ENCODE peak calls at places on chromosomes 5 and 9, in eight cellular contexts. V is AG04449, K is fibroblast of lung, W is epithelial cell of esophagus, T is mammary epithelial cell, D is cardiac muscle cell, B is right lobe of liver, U is tibial artery. I is an unnamed sample.

GRCh38 chr5:80288177-80288576 is 31.6 kb upstream of the SPZ1 start:
- DNase-seq in V (no peak), K (no peak), W (no peak), T (no peak), D (no peak), B (no peak), U (no peak), I (no peak)

GRCh38 chr5:127609016-127609415 is 39.9 kb upstream of the CTXN3 start:
- DNase-seq in V (no peak), K (no peak), W (no peak), T (no peak), D (no peak), B (no peak), U (no peak), I (no peak)

GRCh38 chr9:132234501-132235045 is 72.7 kb downstream of the NTNG2 start:
- DNase-seq in V (no peak), K (no peak), W (no peak), T (no peak), D (no peak), B (no peak), U (no peak), I (no peak)

GRCh38 chr5:124285071-124285470 is 461.4 kb downstream of the ZNF608 start:
- DNase-seq in V (no peak), K (no peak), W (peak), T (peak), D (no peak), B (no peak), U (no peak), I (no peak)

GRCh38 chr5:372556-372910 is 51.0 kb downstream of the AHRR start:
- DNase-seq in V (no peak), K (no peak), W (no peak), T (no peak), D (no peak), B (no peak), U (no peak), I (no peak)

GRCh38 chr9:112884086-112884485 is 6.6 kb downstream of the SLC46A2 start:
- DNase-seq in V (no peak), K (no peak), W (peak), T (peak), D (peak), B (no peak), U (no peak), I (no peak)

GRCh38 chr9:137025120-137025966 is 2.7 kb downstream of the ABCA2 start:
- DNase-seq in V (no peak), K (no peak), W (peak), T (peak), D (no peak), B (peak), U (no peak), I (no peak)

GRCh38 chr5:108681079-108681921 is 66.4 kb upstream of the FER start:
- DNase-seq in V (peak), K (peak), W (peak), T (peak), D (peak), B (no peak), U (no peak), I (peak)

GRCh38 chr5:179204572-179204971 is 140.7 kb downstream of the ADAMTS2 start:
- DNase-seq in V (no peak), K (no peak), W (no peak), T (no peak), D (peak), B (no peak), U (no peak), I (no peak)

GRCh38 chr5:38751103-38751502 is 94.7 kb upstream of the OSMR start:
- DNase-seq in V (no peak), K (peak), W (no peak), T (no peak), D (peak), B (no peak), U (no peak), I (no peak)

GRCh38 chr9:29039258-29039657 is 1466.0 kb upstream of the C9orf72 start:
- DNase-seq in V (no peak), K (peak), W (peak), T (peak), D (peak), B (no peak), U (no peak), I (no peak)

GRCh38 chr5:168300377-168301182 is 9.1 kb downstream of the WWC1 start:
- DNase-seq in V (no peak), K (no peak), W (peak), T (no peak), D (no peak), B (no peak), U (no peak), I (no peak)

GRCh38 chr5:17248999-17249634 is 31.7 kb downstream of the BASP1 start:
- DNase-seq in V (peak), K (peak), W (peak), T (peak), D (peak), B (no peak), U (peak), I (no peak)

GRCh38 chr5:73201547-73202513 is 28.8 kb downstream of the TMEM174 start:
- DNase-seq in V (no peak), K (peak), W (peak), T (peak), D (peak), B (peak), U (peak), I (peak)
- TF ChIP-seq CTCF in V (peak), K (peak), W (peak), T (peak), D (peak), B (peak), U (peak), I (peak)

GRCh38 chr9:78028926-78029325 is 2.7 kb downstream of the GNAQ start:
- DNase-seq in V (no peak), K (peak), W (no peak), T (no peak), D (no peak), B (no peak), U (no peak), I (no peak)
- H3K4me3 ChIP-seq in V (peak), K (peak), W (no peak), T (peak), D (peak), B (no peak), U (peak), I (peak)

GRCh38 chr5:74684900-74685851 is at the start of gene HEXB:
- DNase-seq in V (no peak), K (peak), W (peak), T (peak), D (peak), B (peak), U (peak), I (peak)
- TF ChIP-seq CTCF in V (peak), K (no peak), W (no peak), T (no peak), D (no peak), B (no peak), U (no peak), I (no peak)

GRCh38 chr5:135466178-135467050 is 14.3 kb upstream of the TIFAB start:
- DNase-seq in V (no peak), K (peak), W (peak), T (peak), D (peak), B (peak), U (peak), I (peak)
- H3K4me3 ChIP-seq in V (no peak), K (no peak), W (no peak), T (no peak), D (peak), B (no peak), U (peak), I (peak)

DNA sequence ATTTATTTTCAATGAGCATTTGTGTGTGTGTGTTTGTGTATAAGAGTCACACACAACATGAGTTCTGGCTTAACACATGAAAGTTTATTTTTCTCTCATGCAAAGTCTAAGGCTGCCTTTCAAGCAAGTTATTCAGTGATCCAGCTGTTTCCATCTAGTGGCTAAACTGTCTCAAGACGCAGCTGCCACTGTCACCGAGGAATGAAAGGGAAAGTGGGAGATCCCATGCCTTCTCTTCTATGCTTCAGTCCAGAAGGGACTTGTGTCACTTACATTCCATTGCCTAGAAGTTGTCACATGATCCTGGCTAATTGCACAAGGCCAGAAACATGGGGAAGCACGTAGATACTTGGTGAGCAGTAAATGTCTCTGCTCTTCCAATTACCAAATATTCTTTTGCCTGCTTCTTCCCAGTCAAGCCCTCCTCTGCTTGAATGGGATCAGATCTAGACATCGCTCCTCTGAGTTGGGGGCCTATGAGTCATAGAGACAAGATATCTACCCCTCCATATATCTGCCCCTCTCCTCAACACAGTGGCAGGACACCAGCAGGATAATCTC is 30.4 kb upstream of the SLIT3 start:
- DNase-seq in V (no peak), K (no peak), W (no peak), T (no peak), D (peak), B (no peak), U (no peak), I (no peak)
- TF ChIP-seq CTCF in V (peak), K (no peak), W (peak), T (no peak), D (peak), B (no peak), U (peak), I (no peak)

GRCh38 chr9:34810187-34810524 is 100.2 kb upstream of the CCL21 start:
- DNase-seq in V (no peak), K (no peak), W (no peak), T (no peak), D (no peak), B (no peak), U (no peak), I (peak)

GRCh38 chr9:34809504-34810186 is 99.7 kb upstream of the CCL21 start:
- DNase-seq in V (no peak), K (peak), W (peak), T (peak), D (peak), B (peak), U (no peak), I (peak)
- H3K4me3 ChIP-seq in V (no peak), K (no peak), W (peak), T (peak), D (no peak), B (no peak), U (no peak), I (peak)

GRCh38 chr5:75395277-75395676 is 58.3 kb downstream of the HMGCR start:
- DNase-seq in V (no peak), K (no peak), W (no peak), T (no peak), D (no peak), B (no peak), U (no peak), I (no peak)
- TF ChIP-seq CTCF in V (no peak), K (no peak), W (no peak), T (no peak), D (no peak), B (no peak), U (no peak), I (no peak)

GRCh38 chr5:66931651-66932050 is 264.9 kb downstream of the CD180 start:
- DNase-seq in V (no peak), K (no peak), W (no peak), T (no peak), D (no peak), B (no peak), U (no peak), I (no peak)

GRCh38 chr5:66929281-66929680 is 267.3 kb downstream of the CD180 start:
- DNase-seq in V (no peak), K (no peak), W (no peak), T (no peak), D (no peak), B (no peak), U (no peak), I (no peak)

GRCh38 chr5:66927140-66927539 is 269.5 kb downstream of the CD180 start:
- DNase-seq in V (no peak), K (no peak), W (no peak), T (no peak), D (no peak), B (no peak), U (no peak), I (no peak)

GRCh38 chr5:66932446-66932845 is 264.2 kb downstream of the CD180 start:
- DNase-seq in V (no peak), K (peak), W (peak), T (no peak), D (peak), B (no peak), U (no peak), I (no peak)

DNA sequence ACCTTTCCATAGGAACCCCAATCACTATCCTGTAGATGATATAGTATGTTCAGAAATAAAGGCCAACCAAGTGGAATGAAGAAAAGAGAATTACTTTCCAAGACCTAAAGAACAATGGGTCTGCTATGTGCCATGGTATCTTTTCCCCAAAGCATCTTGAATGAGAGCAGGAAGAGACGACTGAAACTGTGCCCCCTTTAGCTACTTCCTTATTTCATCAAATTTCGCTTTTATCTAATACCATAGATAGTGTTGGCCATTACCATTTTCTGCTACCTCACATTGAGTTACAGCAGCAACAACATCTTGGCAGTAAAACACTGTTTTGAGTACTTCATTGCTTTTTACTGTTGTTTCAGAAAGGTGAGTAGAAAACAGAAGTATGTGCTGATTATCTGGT is 266.6 kb downstream of the CD180 start:
- DNase-seq in V (no peak), K (no peak), W (no peak), T (no peak), D (no peak), B (no peak), U (no peak), I (no peak)
- H3K4me3 ChIP-seq in V (no peak), K (no peak), W (no peak), T (no peak), D (no peak), B (no peak), U (no peak), I (no peak)

GRCh38 chr9:129177791-129178578 is at the start of gene IER5L:
- DNase-seq in V (no peak), K (peak), W (peak), T (peak), D (peak), B (peak), U (peak), I (peak)
- TF ChIP-seq CTCF in V (no peak), K (no peak), W (no peak), T (no peak), D (no peak), B (no peak), U (no peak), I (no peak)

GRCh38 chr9:130846487-130847305 is 11.6 kb downstream of the ABL1 start:
- DNase-seq in V (no peak), K (peak), W (peak), T (peak), D (peak), B (peak), U (peak), I (peak)

GRCh38 chr9:130843049-130843908 is 8.2 kb downstream of the ABL1 start:
- DNase-seq in V (no peak), K (no peak), W (no peak), T (no peak), D (no peak), B (no peak), U (no peak), I (no peak)

GRCh38 chr9:130844028-130844427 is 9.0 kb downstream of the ABL1 start:
- DNase-seq in V (no peak), K (no peak), W (no peak), T (no peak), D (no peak), B (no peak), U (peak), I (no peak)

GRCh38 chr9:130845901-130846381 is 10.9 kb downstream of the ABL1 start:
- DNase-seq in V (no peak), K (peak), W (no peak), T (no peak), D (peak), B (no peak), U (no peak), I (peak)

GRCh38 chr9:130845254-130845653 is 10.2 kb downstream of the ABL1 start:
- DNase-seq in V (no peak), K (no peak), W (no peak), T (no peak), D (peak), B (no peak), U (no peak), I (no peak)
- H3K4me3 ChIP-seq in V (peak), K (peak), W (no peak), T (no peak), D (no peak), B (no peak), U (peak), I (no peak)